ENCODE peak calls at places on chromosomes 2 and 18, in five cellular contexts. J, T, G, C and O are unnamed samples.

GRCh38 chr2:69073928-69074575 is 61.1 kb downstream of the ANTXR1 start:
- DNase-seq in J (no peak), C (no peak), G (peak), T (no peak), O (peak)

GRCh38 chr2:152354909-152355308 is 19.9 kb downstream of the FMNL2 start:
- DNase-seq in G (no peak), J (no peak), C (no peak), T (no peak), O (no peak)

GRCh38 chr18:78976697-78977626 is 2.7 kb upstream of the SALL3 start:
- DNase-seq in J (no peak), T (no peak), C (no peak), G (no peak), O (no peak)

GRCh38 chr2:96241227-96241626 is 24.6 kb downstream of the TMEM127 start:
- DNase-seq in T (no peak), J (no peak), C (no peak), G (no peak), O (no peak)

GRCh38 chr2:202115385-202116060 is 42.5 kb downstream of the KIAA2012 start:
- DNase-seq in G (no peak), J (no peak), C (peak), T (peak), O (no peak)

GRCh38 chr2:12076810-12077209 is 330.4 kb downstream of the LPIN1 start:
- DNase-seq in G (no peak), T (peak), C (no peak), J (no peak), O (peak)

GRCh38 chr2:96251721-96252292 is 14.0 kb downstream of the TMEM127 start:
- DNase-seq in J (no peak), T (peak), C (peak), G (peak), O (peak)

GRCh38 chr2:64525323-64525625 is 1.1 kb downstream of the AFTPH start:
- DNase-seq in J (no peak), G (no peak), C (peak), T (peak), O (no peak)

GRCh38 chr2:102585704-102586404 is 33.5 kb upstream of the SLC9A2 start:
- DNase-seq in J (no peak), G (peak), T (no peak), C (no peak), O (no peak)

GRCh38 chr18:11553098-11553940 is 56.1 kb upstream of the SLC35G4 start:
- DNase-seq in J (peak), T (peak), G (peak), C (peak), O (peak)

GRCh38 chr2:152098798-152099654 is at the start of gene CACNB4:
- DNase-seq in G (peak), C (no peak), J (no peak), T (peak), O (no peak)

GRCh38 chr18:27604583-27604982 is 419.5 kb upstream of the CHST9 start:
- DNase-seq in T (peak), J (no peak), G (no peak), C (peak), O (no peak)

GRCh38 chr2:222318712-222319575 is 20.1 kb upstream of the PAX3 start:
- DNase-seq in C (no peak), T (no peak), J (no peak), G (peak), O (no peak)

GRCh38 chr2:20173064-20173463 is 51.9 kb downstream of the SDC1 start:
- DNase-seq in C (no peak), G (no peak), T (no peak), J (no peak), O (no peak)

GRCh38 chr2:62475172-62476011 is 30.6 kb downstream of the TMEM17 start:
- DNase-seq in C (no peak), J (no peak), T (peak), G (no peak), O (peak)

GRCh38 chr2:62524293-62524941 is 18.4 kb upstream of the TMEM17 start:
- DNase-seq in G (no peak), C (no peak), J (no peak), T (no peak), O (no peak)

GRCh38 chr18:79770501-79770815 is 27.3 kb upstream of the KCNG2 start:
- DNase-seq in T (no peak), C (no peak), G (no peak), J (no peak), O (no peak)

GRCh38 chr2:115305712-115306111 is 863.3 kb downstream of the DPP10 start:
- DNase-seq in C (no peak), G (no peak), J (no peak), T (no peak), O (no peak)

GRCh38 chr2:144942516-144943256 is 422.8 kb upstream of the ZEB2 start:
- DNase-seq in G (peak), C (peak), T (peak), J (no peak), O (no peak)

GRCh38 chr2:213152065-213152794 is 818 bp upstream of the IKZF2 start:
- DNase-seq in T (peak), J (peak), G (peak), C (peak), O (no peak)

GRCh38 chr2:180254872-180255271 is 247.8 kb upstream of the CWC22 start:
- DNase-seq in J (no peak), G (no peak), C (no peak), T (no peak), O (no peak)

GRCh38 chr2:40289771-40290404 is 162.0 kb downstream of the SLC8A1 start:
- DNase-seq in J (no peak), T (no peak), G (no peak), C (no peak), O (no peak)

GRCh38 chr2:103788346-103788745 is 1026.5 kb downstream of the TMEM182 start:
- DNase-seq in T (peak), G (no peak), C (no peak), J (no peak), O (no peak)

GRCh38 chr2:27672723-27673486 is 9.2 kb downstream of the SLC4A1AP start:
- DNase-seq in C (no peak), T (no peak), J (no peak), G (no peak), O (no peak)

GRCh38 chr2:236794558-236794957 is 224.9 kb downstream of the ACKR3 start:
- DNase-seq in G (no peak), J (no peak), C (no peak), T (no peak), O (no peak)

GRCh38 chr18:55302337-55302833 is 285.6 kb downstream of the TCF4 start:
- DNase-seq in G (no peak), T (no peak), C (peak), J (no peak), O (no peak)

GRCh38 chr2:196927318-196928225 is 1.1 kb upstream of the PGAP1 start:
- DNase-seq in T (peak), G (peak), C (peak), J (no peak), O (peak)

GRCh38 chr2:219476605-219477578 is 21.8 kb upstream of the GMPPA start:
- DNase-seq in J (no peak), C (no peak), G (no peak), T (no peak), O (no peak)

GRCh38 chr2:37456479-37456878 is 112.0 kb downstream of the QPCT start:
- DNase-seq in J (no peak), T (no peak), G (no peak), C (no peak), O (no peak)

GRCh38 chr2:74345272-74345943 is 2.2 kb upstream of the SLC4A5 start:
- DNase-seq in T (no peak), C (no peak), G (no peak), J (no peak), O (no peak)

GRCh38 chr2:75587954-75588587 is 27.3 kb upstream of the EVA1A start:
- DNase-seq in G (peak), C (peak), J (no peak), T (peak), O (peak)

GRCh38 chr18:55346961-55347740 is 240.8 kb downstream of the TCF4 start:
- DNase-seq in J (no peak), G (no peak), C (no peak), T (no peak), O (no peak)

GRCh38 chr2:227415538-227416424 is 28.0 kb upstream of the SCYGR1 start:
- DNase-seq in J (no peak), T (peak), G (peak), C (peak), O (peak)

GRCh38 chr2:233358335-233358734 is 4.0 kb downstream of the DGKD start:
- DNase-seq in T (no peak), G (no peak), C (no peak), J (no peak), O (no peak)

GRCh38 chr2:233354971-233355574 is 779 bp downstream of the DGKD start:
- DNase-seq in T (peak), G (peak), C (no peak), J (no peak), O (no peak)

GRCh38 chr2:233358864-233359386 is 4.6 kb downstream of the DGKD start:
- DNase-seq in C (no peak), G (no peak), T (no peak), J (no peak), O (no peak)

GRCh38 chr2:233355916-233356315 is 1.6 kb downstream of the DGKD start:
- DNase-seq in J (no peak), G (no peak), T (no peak), C (no peak), O (no peak)

GRCh38 chr2:233356546-233357308 is 2.4 kb downstream of the DGKD start:
- DNase-seq in G (peak), T (no peak), C (peak), J (no peak), O (no peak)
- H3K4me3 ChIP-seq in G (peak), T (no peak), C (no peak), J (no peak), O (no peak)

GRCh38 chr2:182763311-182763912 is 47.4 kb downstream of the DNAJC10 start:
- DNase-seq in C (peak), G (peak), J (no peak), T (peak), O (no peak)
- TF ChIP-seq CTCF in C (peak), G (peak), J (no peak), T (peak), O (peak)

DNA sequence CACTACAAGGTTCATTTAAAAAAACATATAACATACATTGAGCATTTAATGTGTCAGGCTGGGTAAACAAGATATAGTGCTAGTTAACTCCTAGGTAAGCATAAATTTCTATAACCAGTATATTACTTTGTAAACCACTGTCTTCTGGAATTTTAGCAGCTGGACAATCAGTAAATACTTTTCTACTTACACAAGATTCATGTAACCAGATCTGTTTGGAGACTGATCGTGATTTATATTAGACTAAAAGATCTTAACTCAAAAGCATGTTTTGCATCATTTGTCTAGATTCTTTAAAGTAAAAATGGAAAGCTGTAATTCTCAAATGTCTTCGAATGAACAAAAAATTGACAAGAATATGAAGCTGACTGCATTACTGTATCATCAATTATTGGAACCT is 941 bp upstream of the SGO2 start:
- DNase-seq in G (no peak), J (no peak), C (peak), T (no peak), O (no peak)
- H3K4me3 ChIP-seq in G (peak), J (no peak), C (no peak), T (no peak), O (no peak)

DNA sequence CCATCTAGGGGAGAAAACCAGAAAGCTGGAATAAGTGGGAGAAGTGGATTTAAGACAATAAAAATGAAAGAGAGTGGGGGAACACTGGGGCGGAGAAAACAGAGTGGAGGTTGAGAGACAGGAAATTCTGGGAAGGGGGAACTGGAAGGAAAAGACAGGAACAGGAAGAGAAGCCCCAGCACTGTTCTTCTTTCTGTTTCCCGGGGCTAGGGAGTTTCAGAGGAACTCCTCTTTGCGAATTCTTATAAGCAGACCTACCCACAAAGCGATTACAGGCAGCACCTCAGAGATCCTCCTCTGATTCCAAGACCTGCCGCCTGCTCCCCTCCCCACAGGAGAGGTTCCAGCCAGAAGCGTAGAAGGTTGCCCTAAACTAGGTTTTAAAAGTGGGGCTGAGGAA is 13.2 kb downstream of the ST3GAL5 start:
- DNase-seq in G (no peak), T (no peak), J (no peak), C (no peak), O (no peak)
- TF ChIP-seq CTCF in G (no peak), T (no peak), J (no peak), C (no peak), O (no peak)

DNA sequence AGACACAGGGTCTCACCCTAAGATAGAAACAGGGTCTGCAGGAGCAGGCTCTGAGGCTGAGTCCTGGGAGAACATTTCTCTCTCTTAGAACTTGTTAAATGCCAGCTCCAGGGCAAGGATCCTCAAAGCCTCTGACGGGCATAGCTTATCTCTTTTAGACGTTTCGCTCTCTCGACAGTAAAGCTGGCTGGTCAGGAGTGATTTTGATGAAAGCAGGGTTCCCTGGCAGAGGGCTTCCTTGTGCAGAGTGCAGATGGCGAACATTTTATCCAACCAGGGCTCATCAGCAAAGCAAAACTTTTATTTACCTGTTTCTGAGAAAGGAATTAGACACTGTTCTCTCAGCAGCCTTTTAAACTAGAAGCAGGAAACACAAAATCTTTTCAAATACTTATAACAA is 350.8 kb downstream of the ALK start:
- DNase-seq in G (no peak), T (no peak), J (no peak), C (no peak), O (no peak)
- H3K4me3 ChIP-seq in G (no peak), T (no peak), J (no peak), C (no peak), O (no peak)

GRCh38 chr2:157900203-157900602 is 24.1 kb upstream of the ACVR1 start:
- DNase-seq in G (peak), C (no peak), J (no peak), T (peak), O (no peak)

GRCh38 chr2:157903051-157903625 is 27.0 kb upstream of the ACVR1 start:
- DNase-seq in G (no peak), T (no peak), C (no peak), J (no peak), O (no peak)

GRCh38 chr2:157899125-157899839 is 23.2 kb upstream of the ACVR1 start:
- DNase-seq in J (no peak), C (no peak), T (no peak), G (no peak), O (no peak)

GRCh38 chr2:157900684-157901083 is 24.6 kb upstream of the ACVR1 start:
- DNase-seq in C (no peak), J (no peak), T (no peak), G (no peak), O (no peak)

DNA sequence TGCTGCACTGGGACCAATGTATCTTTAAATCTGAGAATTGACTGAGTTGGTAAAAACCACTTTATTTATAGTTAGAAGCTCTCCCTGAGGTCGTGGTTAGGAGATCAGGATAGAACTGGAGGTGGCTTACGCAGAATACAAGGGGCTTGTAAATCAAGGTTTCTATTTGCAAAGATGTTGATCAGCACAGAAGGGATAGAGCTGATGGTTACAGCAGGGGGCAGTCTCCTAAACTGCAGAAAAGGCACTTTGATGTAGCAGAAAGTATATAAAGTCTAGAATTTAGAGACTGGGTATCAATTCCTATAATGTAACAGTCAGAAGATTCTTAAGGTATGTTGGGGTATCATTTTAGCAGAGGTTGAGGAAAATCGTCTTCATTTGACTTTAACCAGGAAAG is 25.2 kb upstream of the ACVR1 start:
- DNase-seq in J (no peak), G (no peak), T (no peak), C (no peak), O (no peak)
- TF ChIP-seq CTCF in J (no peak), G (no peak), T (peak), C (no peak), O (peak)

GRCh38 chr18:24188120-24188519 is 49.3 kb downstream of the CABYR start:
- DNase-seq in G (no peak), T (no peak), C (no peak), J (no peak), O (no peak)
- H3K4me3 ChIP-seq in G (no peak), T (no peak), C (no peak), J (no peak), O (no peak)

GRCh38 chr2:176553685-176554106 is 284.5 kb downstream of the MTX2 start:
- DNase-seq in C (peak), J (peak), T (peak), G (peak), O (no peak)
- TF ChIP-seq CTCF in C (no peak), J (no peak), T (peak), G (no peak), O (no peak)

GRCh38 chr18:2313332-2313731 is 258.0 kb downstream of the METTL4 start:
- DNase-seq in C (no peak), G (no peak), T (no peak), J (no peak), O (no peak)
- H3K4me3 ChIP-seq in C (no peak), G (no peak), T (no peak), J (no peak), O (no peak)